ENCODE peak calls at places on chromosomes 1 and 21, in four cellular contexts. F, Y, A and X are unnamed samples.

GRCh38 chr1:2556277-2557145 is at the start of gene TNFRSF14:
- DNase-seq in F (peak; percentile 80), Y (peak; percentile 79), A (peak; percentile 61), X (no peak)

GRCh38 chr21:26739189-26739588 is 106.0 kb downstream of the ADAMTS1 start:
- DNase-seq in F (no peak), Y (no peak), A (no peak), X (no peak)

GRCh38 chr1:192751260-192751659 is 57.6 kb upstream of the RGS2 start:
- DNase-seq in F (peak; percentile 50), Y (no peak), A (no peak), X (no peak)

GRCh38 chr1:240031009-240031408 is 60.7 kb upstream of the FMN2 start:
- DNase-seq in F (no peak), Y (no peak), A (no peak), X (no peak)

GRCh38 chr1:160101037-160101716 is 2.8 kb upstream of the IGSF8 start:
- DNase-seq in F (peak; percentile 86), Y (peak; percentile 71), A (peak; percentile 89), X (no peak)

GRCh38 chr1:197485790-197486189 is 217.7 kb downstream of the CRB1 start:
- DNase-seq in F (no peak), Y (no peak), A (no peak), X (no peak)

GRCh38 chr1:209861242-209861641 is 33.5 kb downstream of the UTP25 start:
- DNase-seq in F (no peak), Y (no peak), A (no peak), X (no peak)

GRCh38 chr1:46527474-46528296 is 23.8 kb downstream of the KNCN start:
- DNase-seq in F (peak; percentile 87), Y (peak; percentile 46), A (peak; percentile 71), X (no peak)

GRCh38 chr1:54335396-54336056 is 70.7 kb downstream of the SSBP3 start:
- DNase-seq in F (no peak), Y (no peak), A (peak; percentile 84), X (no peak)

GRCh38 chr1:198125995-198126758 is 30.6 kb upstream of the NEK7 start:
- DNase-seq in F (no peak), Y (no peak), A (no peak), X (no peak)

GRCh38 chr1:2104621-2105427 is 54.6 kb downstream of the PRKCZ start:
- DNase-seq in F (peak; percentile 69), Y (no peak), A (no peak), X (no peak)

GRCh38 chr1:60394436-60394835 is 320.9 kb upstream of the C1orf87 start:
- DNase-seq in F (no peak), Y (no peak), A (no peak), X (no peak)

GRCh38 chr1:47431534-47431933 is 6.3 kb upstream of the FOXD2 start:
- DNase-seq in F (no peak), Y (no peak), A (no peak), X (no peak)

GRCh38 chr1:159775716-159776115 is 5.0 kb upstream of the DUSP23 start:
- DNase-seq in F (no peak), Y (no peak), A (no peak), X (no peak)

GRCh38 chr1:58908539-58909161 is 124.8 kb upstream of the JUN start:
- DNase-seq in F (no peak), Y (no peak), A (no peak), X (no peak)

GRCh38 chr1:211596418-211597181 is 17.6 kb upstream of the SLC30A1 start:
- DNase-seq in F (no peak), Y (no peak), A (no peak), X (no peak)

GRCh38 chr21:36246080-36246631 is 73.8 kb upstream of the MORC3 start:
- DNase-seq in F (no peak), Y (no peak), A (no peak), X (no peak)

GRCh38 chr1:59169703-59170102 is 127.2 kb upstream of the FGGY start:
- DNase-seq in F (no peak), Y (no peak), A (no peak), X (no peak)

GRCh38 chr1:10696977-10697376 is 99.5 kb downstream of the CASZ1 start:
- DNase-seq in F (no peak), Y (no peak), A (no peak), X (no peak)

GRCh38 chr1:111990026-111990877 is 784 bp upstream of the KCND3 start:
- DNase-seq in F (peak; percentile 82), Y (no peak), A (peak; percentile 39), X (no peak)
- H3K4me3 ChIP-seq in F (peak overlapping the region; percentile 72), Y (no peak overlapping the region), A (peak overlapping the region; percentile 67), X (peak overlapping the region; percentile 30)

GRCh38 chr1:244952280-244952933 is 88.1 kb upstream of the HNRNPU start:
- DNase-seq in F (no peak), Y (no peak), A (no peak), X (no peak)
- H3K27ac ChIP-seq in F (no peak overlapping the region), Y (no peak overlapping the region), A (no peak overlapping the region), X (no peak overlapping the region)

DNA sequence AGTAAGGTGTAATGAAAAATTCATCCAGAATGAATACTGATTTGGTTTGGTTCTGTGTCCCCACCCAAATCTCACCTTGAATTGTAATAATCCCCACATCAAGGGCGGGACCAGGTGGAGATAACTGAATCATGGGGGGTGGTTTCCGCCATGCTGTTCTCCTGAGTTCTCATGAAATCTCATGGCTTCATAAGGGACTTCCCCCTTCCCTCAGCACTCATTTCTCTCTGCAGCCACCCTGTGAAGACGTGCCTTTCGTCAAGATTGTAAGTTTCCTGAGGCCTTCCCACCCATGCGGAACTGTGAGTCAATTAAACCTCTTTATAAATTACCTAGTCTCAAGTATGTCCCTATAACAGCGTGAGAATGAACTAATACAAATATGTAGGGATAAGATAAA is 5.5 kb upstream of the SYNJ1 start:
- DNase-seq in F (no peak), Y (no peak), A (no peak), X (no peak)
- H3K36me3 ChIP-seq in F (no peaks in the 10 kb centered on the region), Y (peaks cover 4% of the 10 kb centered on the region), A (peaks cover 36% of the 10 kb centered on the region), X (no peaks in the 10 kb centered on the region)

GRCh38 chr1:156504062-156504813 is 3.7 kb upstream of the MEF2D start:
- DNase-seq in F (no peak), Y (no peak), A (no peak), X (no peak)
- H3K4me3 ChIP-seq in F (peak overlapping the region; percentile 37), Y (peak overlapping the region; percentile 55), A (peak overlapping the region; percentile 1), X (no peak overlapping the region)